ENCODE peak calls at places on chromosomes 5 and 9, in five cellular contexts. One of them, this sample, is unnamed.

GRCh38 chr5:78534148-78535009 is 114.2 kb downstream of the LHFPL2 start:
- DNase-seq in GM13977: no peak
- DNase-seq in PC-3: no peak
- DNase-seq in lower leg skin: no peak
- DNase-seq in mucosa of descending colon: no peak
- DNase-seq in this sample: no peak

GRCh38 chr5:68261174-68262021 is 45.8 kb downstream of the PIK3R1 start:
- DNase-seq in PC-3: no peak
- DNase-seq in lower leg skin: no peak
- DNase-seq in mucosa of descending colon: no peak
- DNase-seq in GM13977: no peak
- DNase-seq in this sample: no peak

GRCh38 chr5:34833991-34834793 is 4.8 kb upstream of the TTC23L start:
- DNase-seq in mucosa of descending colon: no peak
- DNase-seq in GM13977: no peak
- DNase-seq in PC-3: no peak
- DNase-seq in lower leg skin: no peak
- DNase-seq in this sample: no peak

GRCh38 chr5:148426514-148426913 is 42.8 kb downstream of the FBXO38 start:
- DNase-seq in GM13977: no peak
- DNase-seq in mucosa of descending colon: no peak
- DNase-seq in lower leg skin: no peak
- DNase-seq in PC-3: no peak
- DNase-seq in this sample: no peak

GRCh38 chr9:128136816-128137793 is 9.6 kb upstream of the PTGES2 start:
- DNase-seq in PC-3: peak
- DNase-seq in lower leg skin: no peak
- DNase-seq in mucosa of descending colon: no peak
- DNase-seq in GM13977: no peak
- DNase-seq in this sample: no peak

GRCh38 chr5:38613992-38614836 is 57.8 kb upstream of the LIFR start:
- DNase-seq in mucosa of descending colon: no peak
- DNase-seq in GM13977: no peak
- DNase-seq in lower leg skin: no peak
- DNase-seq in PC-3: peak
- DNase-seq in this sample: no peak

GRCh38 chr5:6642655-6643054 is 9.4 kb downstream of the SRD5A1 start:
- DNase-seq in PC-3: no peak
- DNase-seq in lower leg skin: no peak
- DNase-seq in GM13977: no peak
- DNase-seq in mucosa of descending colon: no peak
- DNase-seq in this sample: no peak

GRCh38 chr9:33132249-33132772 is 34.8 kb downstream of the B4GALT1 start:
- DNase-seq in PC-3: peak
- DNase-seq in mucosa of descending colon: no peak
- DNase-seq in GM13977: no peak
- DNase-seq in lower leg skin: peak
- DNase-seq in this sample: no peak

GRCh38 chr5:82291429-82291828 is 13.3 kb upstream of the RPS23 start:
- DNase-seq in mucosa of descending colon: no peak
- DNase-seq in PC-3: no peak
- DNase-seq in GM13977: no peak
- DNase-seq in lower leg skin: no peak
- DNase-seq in this sample: no peak

GRCh38 chr9:121652037-121652837 is 803 bp downstream of the DAB2IP start:
- DNase-seq in lower leg skin: no peak
- DNase-seq in PC-3: no peak
- DNase-seq in mucosa of descending colon: peak
- DNase-seq in GM13977: no peak
- DNase-seq in this sample: no peak

GRCh38 chr9:34492051-34492450 is 30.7 kb downstream of the ENHO start:
- DNase-seq in GM13977: no peak
- DNase-seq in mucosa of descending colon: no peak
- DNase-seq in PC-3: no peak
- DNase-seq in lower leg skin: no peak
- DNase-seq in this sample: no peak
- TF ChIP-seq CTCF in GM13977: no peak
- TF ChIP-seq CTCF in mucosa of descending colon: no peak
- TF ChIP-seq CTCF in PC-3: peak
- TF ChIP-seq CTCF in lower leg skin: no peak
- TF ChIP-seq CTCF in this sample: no peak

DNA sequence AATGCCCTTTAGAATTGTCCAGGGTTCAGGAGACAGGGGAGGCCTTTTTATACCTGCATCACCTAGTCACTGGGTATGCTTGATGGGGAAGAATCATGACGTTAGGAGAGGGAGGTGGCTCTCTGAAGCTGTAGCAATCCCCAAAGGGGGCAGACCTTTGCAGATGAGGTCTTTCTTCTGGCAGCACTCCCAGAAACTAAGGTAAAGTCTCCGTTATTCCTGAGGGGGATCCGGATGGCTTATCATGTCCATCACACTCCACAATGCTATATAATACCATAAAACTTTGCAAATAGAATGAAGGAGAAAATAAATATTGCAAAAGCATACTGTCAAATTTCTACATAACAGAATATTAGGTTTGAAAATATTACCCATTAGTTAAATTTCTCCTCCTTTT is 21.5 kb upstream of the CAST start:
- DNase-seq in mucosa of descending colon: no peak
- DNase-seq in lower leg skin: no peak
- DNase-seq in GM13977: no peak
- DNase-seq in PC-3: no peak
- DNase-seq in this sample: no peak
- TF ChIP-seq CTCF in mucosa of descending colon: no peak
- TF ChIP-seq CTCF in lower leg skin: no peak
- TF ChIP-seq CTCF in GM13977: no peak
- TF ChIP-seq CTCF in PC-3: no peak
- TF ChIP-seq CTCF in this sample: no peak

DNA sequence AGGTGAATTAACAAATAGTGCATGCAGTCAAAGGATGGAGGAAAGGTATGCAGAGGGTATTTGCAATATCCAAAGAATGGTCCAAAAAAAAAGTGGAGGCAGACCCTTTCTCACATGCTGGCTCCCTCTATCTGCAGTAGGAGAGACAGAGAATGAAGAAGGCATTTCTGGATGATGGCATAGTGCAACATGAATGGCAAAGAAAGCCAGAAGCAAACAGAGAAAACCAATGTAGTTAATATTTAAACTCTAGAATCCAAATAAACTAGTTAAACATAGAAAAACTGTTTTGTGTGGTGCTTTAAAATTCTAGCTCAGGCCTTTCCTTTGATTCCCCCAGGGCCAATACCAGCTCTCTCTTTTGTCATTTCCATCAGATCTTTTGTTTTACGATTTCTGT is 403.1 kb upstream of the WWC1 start:
- DNase-seq in GM13977: no peak
- DNase-seq in mucosa of descending colon: no peak
- DNase-seq in lower leg skin: no peak
- DNase-seq in PC-3: no peak
- DNase-seq in this sample: no peak
- TF ChIP-seq CTCF in GM13977: no peak
- TF ChIP-seq CTCF in mucosa of descending colon: no peak
- TF ChIP-seq CTCF in lower leg skin: no peak
- TF ChIP-seq CTCF in PC-3: peak
- TF ChIP-seq CTCF in this sample: no peak

DNA sequence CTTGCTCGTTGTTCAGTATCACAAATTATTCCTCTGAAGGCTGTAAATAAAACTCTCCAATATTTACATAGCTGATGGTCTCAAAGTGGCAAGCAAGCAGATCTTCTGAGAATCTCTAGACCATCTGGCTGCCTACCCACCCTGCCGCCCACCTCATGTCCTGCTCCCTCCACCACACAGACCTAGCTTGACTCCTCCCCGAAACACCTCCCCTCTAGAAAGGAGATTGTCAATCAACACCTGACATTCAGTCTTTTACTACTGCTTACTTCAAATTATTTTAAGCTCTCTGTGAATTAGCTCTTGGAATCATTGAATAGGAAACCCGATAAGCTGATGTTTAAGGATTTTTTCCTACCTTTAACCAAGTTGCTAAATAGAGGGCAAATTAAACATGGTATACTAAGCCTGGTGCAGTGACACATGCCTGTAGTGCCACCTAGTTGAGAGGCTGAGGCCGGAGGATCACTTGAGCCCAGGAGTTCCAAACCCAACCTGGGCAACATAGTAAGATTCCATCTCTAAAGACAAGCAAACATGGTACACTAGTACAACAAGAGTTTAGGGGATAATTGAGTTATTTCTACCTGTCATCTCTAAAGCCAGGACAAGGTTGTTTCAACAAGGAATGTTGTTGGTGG is 10.9 kb upstream of the SOWAHA start:
- DNase-seq in lower leg skin: no peak
- DNase-seq in PC-3: no peak
- DNase-seq in mucosa of descending colon: no peak
- DNase-seq in GM13977: no peak
- DNase-seq in this sample: no peak
- TF ChIP-seq CTCF in lower leg skin: no peak
- TF ChIP-seq CTCF in PC-3: no peak
- TF ChIP-seq CTCF in mucosa of descending colon: no peak
- TF ChIP-seq CTCF in GM13977: no peak
- TF ChIP-seq CTCF in this sample: no peak

DNA sequence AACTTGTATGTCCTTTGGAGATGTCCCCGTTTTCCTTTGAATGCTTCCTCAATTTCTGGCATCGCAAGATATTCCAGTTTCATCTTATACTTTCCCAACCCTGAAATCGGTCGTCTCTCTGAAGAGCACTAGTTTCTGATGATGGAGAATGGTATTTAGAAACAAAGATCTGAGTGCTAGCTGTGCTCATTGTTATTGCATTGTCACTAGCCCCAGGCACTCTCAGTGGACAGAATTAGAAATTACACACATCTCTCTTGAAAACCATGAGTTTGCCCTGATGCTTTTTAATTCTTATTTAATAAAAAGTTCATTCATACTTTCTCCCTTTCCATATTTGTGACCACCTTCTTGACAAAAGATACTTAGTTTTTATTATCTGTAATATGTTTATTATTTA is 67.7 kb downstream of the C9orf152 start:
- DNase-seq in mucosa of descending colon: no peak
- DNase-seq in GM13977: no peak
- DNase-seq in PC-3: peak
- DNase-seq in lower leg skin: no peak
- DNase-seq in this sample: no peak
- TF ChIP-seq CTCF in mucosa of descending colon: no peak
- TF ChIP-seq CTCF in GM13977: no peak
- TF ChIP-seq CTCF in PC-3: peak
- TF ChIP-seq CTCF in lower leg skin: no peak
- TF ChIP-seq CTCF in this sample: peak

GRCh38 chr5:65737842-65738241 is 15.8 kb downstream of the NLN start:
- DNase-seq in PC-3: no peak
- DNase-seq in mucosa of descending colon: no peak
- DNase-seq in GM13977: no peak
- DNase-seq in lower leg skin: no peak
- DNase-seq in this sample: no peak
- TF ChIP-seq CTCF in PC-3: no peak
- TF ChIP-seq CTCF in mucosa of descending colon: no peak
- TF ChIP-seq CTCF in GM13977: no peak
- TF ChIP-seq CTCF in lower leg skin: no peak
- TF ChIP-seq CTCF in this sample: no peak

GRCh38 chr5:139341187-139341688 is 416 bp upstream of the PAIP2 start:
- DNase-seq in lower leg skin: no peak
- DNase-seq in mucosa of descending colon: no peak
- DNase-seq in GM13977: no peak
- DNase-seq in PC-3: no peak
- DNase-seq in this sample: no peak

GRCh38 chr5:139342423-139342723 is 719 bp downstream of the PAIP2 start:
- DNase-seq in mucosa of descending colon: no peak
- DNase-seq in GM13977: peak
- DNase-seq in lower leg skin: no peak
- DNase-seq in PC-3: no peak
- DNase-seq in this sample: peak

GRCh38 chr5:139343476-139343875 is 1.8 kb downstream of the PAIP2 start:
- DNase-seq in mucosa of descending colon: no peak
- DNase-seq in lower leg skin: no peak
- DNase-seq in PC-3: no peak
- DNase-seq in GM13977: no peak
- DNase-seq in this sample: no peak

GRCh38 chr5:139340051-139340450 is 1.6 kb upstream of the PAIP2 start:
- DNase-seq in PC-3: no peak
- DNase-seq in mucosa of descending colon: no peak
- DNase-seq in GM13977: no peak
- DNase-seq in lower leg skin: no peak
- DNase-seq in this sample: no peak

DNA sequence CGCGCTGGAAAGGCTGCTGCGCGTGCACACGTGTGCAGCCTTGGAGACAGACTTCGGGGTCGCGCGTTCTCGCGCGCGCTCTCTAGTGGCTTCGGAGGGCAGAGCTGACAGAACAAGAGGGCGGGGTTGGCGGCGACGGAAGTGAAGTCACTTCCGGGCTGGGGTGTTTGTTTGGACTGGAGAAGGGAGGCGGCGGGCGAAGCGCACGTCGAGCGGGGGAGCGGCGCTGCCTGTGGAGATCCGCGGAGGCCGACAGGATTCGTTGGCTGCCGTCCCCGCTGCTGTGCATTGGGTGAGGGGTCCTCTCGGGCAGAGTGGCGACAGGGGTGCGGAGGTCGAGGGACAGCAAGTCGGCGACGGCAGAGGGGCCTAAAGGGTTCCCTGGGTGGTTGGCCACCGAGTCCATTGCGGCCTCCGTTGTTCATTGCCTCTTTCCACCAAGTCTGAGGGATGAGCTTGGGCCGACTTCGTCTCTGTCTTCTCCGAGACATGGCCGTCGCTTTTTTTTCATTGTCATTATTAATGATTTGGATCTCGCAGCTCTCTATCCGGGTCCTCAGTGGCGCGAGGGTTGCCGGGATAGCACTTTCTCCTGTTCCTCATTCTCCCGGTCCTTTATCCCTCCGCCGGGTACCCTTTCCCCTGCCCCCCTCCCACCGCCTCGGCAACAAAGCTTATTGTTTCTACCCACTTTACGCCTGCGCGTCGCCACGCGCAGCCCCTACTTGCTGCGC is at the start of gene PAIP2:
- DNase-seq in GM13977: peak
- DNase-seq in lower leg skin: peak
- DNase-seq in mucosa of descending colon: peak
- DNase-seq in PC-3: peak
- DNase-seq in this sample: peak
- TF ChIP-seq CTCF in GM13977: peak
- TF ChIP-seq CTCF in lower leg skin: no peak
- TF ChIP-seq CTCF in mucosa of descending colon: peak
- TF ChIP-seq CTCF in PC-3: peak
- TF ChIP-seq CTCF in this sample: peak

GRCh38 chr9:107299437-107299836 is 16.4 kb downstream of the RAD23B start:
- DNase-seq in mucosa of descending colon: no peak
- DNase-seq in PC-3: peak
- DNase-seq in GM13977: no peak
- DNase-seq in lower leg skin: no peak
- DNase-seq in this sample: no peak
- TF ChIP-seq CTCF in mucosa of descending colon: no peak
- TF ChIP-seq CTCF in PC-3: peak
- TF ChIP-seq CTCF in GM13977: no peak
- TF ChIP-seq CTCF in lower leg skin: no peak
- TF ChIP-seq CTCF in this sample: no peak